ENCODE peak calls at places on chromosomes 11 and 22, in eight cellular contexts. One of them, this sample, is unnamed. For H3K27me3 and H3K9me3, the result is how much of the 10 kb centered on the place peaks cover.

GRCh38 chr11:76830639-76831312 is 29.9 kb upstream of the ACER3 start:
- DNase-seq in MM.1S: no peak
- DNase-seq in uterus: no peak
- DNase-seq in effector memory CD4-positive, alpha-beta T cell: no peak
- DNase-seq in cardiac muscle cell: no peak
- DNase-seq in naive thymus-derived CD4-positive, alpha-beta T cell: no peak
- DNase-seq in Peyer's patch: no peak
- DNase-seq in SK-N-SH: peak
- DNase-seq in this sample: no peak

GRCh38 chr22:38767313-38767712 is 11.5 kb upstream of the SUN2 start:
- DNase-seq in MM.1S: no peak
- DNase-seq in uterus: no peak
- DNase-seq in effector memory CD4-positive, alpha-beta T cell: no peak
- DNase-seq in cardiac muscle cell: no peak
- DNase-seq in naive thymus-derived CD4-positive, alpha-beta T cell: no peak
- DNase-seq in Peyer's patch: no peak
- DNase-seq in SK-N-SH: no peak
- DNase-seq in this sample: no peak

GRCh38 chr11:75151346-75152047 is 590 bp downstream of the SLCO2B1 start:
- DNase-seq in MM.1S: no peak
- DNase-seq in uterus: no peak
- DNase-seq in effector memory CD4-positive, alpha-beta T cell: no peak
- DNase-seq in cardiac muscle cell: no peak
- DNase-seq in naive thymus-derived CD4-positive, alpha-beta T cell: no peak
- DNase-seq in Peyer's patch: no peak
- DNase-seq in SK-N-SH: no peak
- DNase-seq in this sample: no peak

GRCh38 chr11:69925366-69926196 is 106.4 kb upstream of the FGF3 start:
- DNase-seq in MM.1S: no peak
- DNase-seq in uterus: peak
- DNase-seq in effector memory CD4-positive, alpha-beta T cell: no peak
- DNase-seq in cardiac muscle cell: no peak
- DNase-seq in naive thymus-derived CD4-positive, alpha-beta T cell: no peak
- DNase-seq in Peyer's patch: no peak
- DNase-seq in SK-N-SH: peak
- DNase-seq in this sample: peak

GRCh38 chr11:106468091-106468490 is 390.6 kb downstream of the AASDHPPT start:
- DNase-seq in MM.1S: no peak
- DNase-seq in uterus: no peak
- DNase-seq in effector memory CD4-positive, alpha-beta T cell: no peak
- DNase-seq in cardiac muscle cell: no peak
- DNase-seq in naive thymus-derived CD4-positive, alpha-beta T cell: no peak
- DNase-seq in Peyer's patch: no peak
- DNase-seq in SK-N-SH: no peak
- DNase-seq in this sample: no peak

GRCh38 chr11:65896009-65896999 is 3.9 kb downstream of the FOSL1 start:
- DNase-seq in MM.1S: no peak
- DNase-seq in uterus: no peak
- DNase-seq in effector memory CD4-positive, alpha-beta T cell: no peak
- DNase-seq in cardiac muscle cell: no peak
- DNase-seq in naive thymus-derived CD4-positive, alpha-beta T cell: no peak
- DNase-seq in Peyer's patch: no peak
- DNase-seq in SK-N-SH: no peak
- DNase-seq in this sample: no peak

GRCh38 chr11:16924826-16925494 is 89.3 kb downstream of the PLEKHA7 start:
- DNase-seq in MM.1S: no peak
- DNase-seq in uterus: peak
- DNase-seq in effector memory CD4-positive, alpha-beta T cell: no peak
- DNase-seq in cardiac muscle cell: peak
- DNase-seq in naive thymus-derived CD4-positive, alpha-beta T cell: no peak
- DNase-seq in Peyer's patch: no peak
- DNase-seq in SK-N-SH: peak
- DNase-seq in this sample: peak

GRCh38 chr11:134485316-134485715 is 73.3 kb upstream of the B3GAT1 start:
- DNase-seq in MM.1S: no peak
- DNase-seq in uterus: no peak
- DNase-seq in effector memory CD4-positive, alpha-beta T cell: no peak
- DNase-seq in cardiac muscle cell: no peak
- DNase-seq in naive thymus-derived CD4-positive, alpha-beta T cell: no peak
- DNase-seq in Peyer's patch: no peak
- DNase-seq in SK-N-SH: no peak
- DNase-seq in this sample: peak

GRCh38 chr11:15216678-15217077 is 102.0 kb downstream of the INSC start:
- DNase-seq in MM.1S: peak
- DNase-seq in uterus: no peak
- DNase-seq in effector memory CD4-positive, alpha-beta T cell: no peak
- DNase-seq in cardiac muscle cell: no peak
- DNase-seq in naive thymus-derived CD4-positive, alpha-beta T cell: no peak
- DNase-seq in Peyer's patch: no peak
- DNase-seq in SK-N-SH: no peak
- DNase-seq in this sample: no peak

GRCh38 chr11:119481021-119481666 is 58.2 kb upstream of the THY1 start:
- DNase-seq in MM.1S: peak
- DNase-seq in uterus: peak
- DNase-seq in effector memory CD4-positive, alpha-beta T cell: peak
- DNase-seq in cardiac muscle cell: peak
- DNase-seq in naive thymus-derived CD4-positive, alpha-beta T cell: peak
- DNase-seq in Peyer's patch: peak
- DNase-seq in SK-N-SH: peak
- DNase-seq in this sample: peak
- H3K4me3 ChIP-seq in MM.1S: no peak
- H3K4me3 ChIP-seq in uterus: no peak
- H3K4me3 ChIP-seq in effector memory CD4-positive, alpha-beta T cell: no peak
- H3K4me3 ChIP-seq in cardiac muscle cell: no peak
- H3K4me3 ChIP-seq in naive thymus-derived CD4-positive, alpha-beta T cell: no peak
- H3K4me3 ChIP-seq in Peyer's patch: no peak
- H3K4me3 ChIP-seq in SK-N-SH: no peak
- H3K4me3 ChIP-seq in this sample: no peak

GRCh38 chr11:117713676-117714075 is 83.3 kb downstream of the DSCAML1 start:
- DNase-seq in MM.1S: peak
- DNase-seq in uterus: no peak
- DNase-seq in effector memory CD4-positive, alpha-beta T cell: no peak
- DNase-seq in cardiac muscle cell: no peak
- DNase-seq in naive thymus-derived CD4-positive, alpha-beta T cell: no peak
- DNase-seq in Peyer's patch: no peak
- DNase-seq in SK-N-SH: no peak
- DNase-seq in this sample: peak
- H3K27me3 ChIP-seq in MM.1S: half or more
- H3K27me3 ChIP-seq in uterus: under half
- H3K27me3 ChIP-seq in effector memory CD4-positive, alpha-beta T cell: under half
- H3K27me3 ChIP-seq in cardiac muscle cell: under half
- H3K27me3 ChIP-seq in naive thymus-derived CD4-positive, alpha-beta T cell: under half
- H3K27me3 ChIP-seq in Peyer's patch: under half
- H3K27me3 ChIP-seq in SK-N-SH: under half
- H3K27me3 ChIP-seq in this sample: under half

GRCh38 chr22:47237890-47238480 is 475.5 kb downstream of the TBC1D22A start:
- DNase-seq in MM.1S: no peak
- DNase-seq in uterus: no peak
- DNase-seq in effector memory CD4-positive, alpha-beta T cell: no peak
- DNase-seq in cardiac muscle cell: no peak
- DNase-seq in naive thymus-derived CD4-positive, alpha-beta T cell: no peak
- DNase-seq in Peyer's patch: no peak
- DNase-seq in SK-N-SH: no peak
- DNase-seq in this sample: no peak
- H3K9me3 ChIP-seq in MM.1S: under half
- H3K9me3 ChIP-seq in uterus: under half
- H3K9me3 ChIP-seq in effector memory CD4-positive, alpha-beta T cell: under half
- H3K9me3 ChIP-seq in cardiac muscle cell: under half
- H3K9me3 ChIP-seq in naive thymus-derived CD4-positive, alpha-beta T cell: under half
- H3K9me3 ChIP-seq in Peyer's patch: under half
- H3K9me3 ChIP-seq in SK-N-SH: under half
- H3K9me3 ChIP-seq in this sample: under half

GRCh38 chr22:37485714-37486223 is 415 bp downstream of the MFNG start:
- DNase-seq in MM.1S: peak
- DNase-seq in uterus: no peak
- DNase-seq in effector memory CD4-positive, alpha-beta T cell: no peak
- DNase-seq in cardiac muscle cell: no peak
- DNase-seq in naive thymus-derived CD4-positive, alpha-beta T cell: no peak
- DNase-seq in Peyer's patch: peak
- DNase-seq in SK-N-SH: no peak
- DNase-seq in this sample: no peak
- H3K4me3 ChIP-seq in MM.1S: peak
- H3K4me3 ChIP-seq in uterus: peak
- H3K4me3 ChIP-seq in effector memory CD4-positive, alpha-beta T cell: peak
- H3K4me3 ChIP-seq in cardiac muscle cell: no peak
- H3K4me3 ChIP-seq in naive thymus-derived CD4-positive, alpha-beta T cell: peak
- H3K4me3 ChIP-seq in Peyer's patch: peak
- H3K4me3 ChIP-seq in SK-N-SH: no peak
- H3K4me3 ChIP-seq in this sample: peak

GRCh38 chr11:24407733-24408132 is 89.1 kb upstream of the LUZP2 start:
- DNase-seq in MM.1S: no peak
- DNase-seq in uterus: no peak
- DNase-seq in effector memory CD4-positive, alpha-beta T cell: no peak
- DNase-seq in cardiac muscle cell: no peak
- DNase-seq in naive thymus-derived CD4-positive, alpha-beta T cell: no peak
- DNase-seq in Peyer's patch: no peak
- DNase-seq in SK-N-SH: no peak
- DNase-seq in this sample: no peak
- H3K27me3 ChIP-seq in MM.1S: under half
- H3K27me3 ChIP-seq in uterus: under half
- H3K27me3 ChIP-seq in effector memory CD4-positive, alpha-beta T cell: under half
- H3K27me3 ChIP-seq in cardiac muscle cell: under half
- H3K27me3 ChIP-seq in naive thymus-derived CD4-positive, alpha-beta T cell: under half
- H3K27me3 ChIP-seq in Peyer's patch: under half
- H3K27me3 ChIP-seq in SK-N-SH: under half
- H3K27me3 ChIP-seq in this sample: under half

DNA sequence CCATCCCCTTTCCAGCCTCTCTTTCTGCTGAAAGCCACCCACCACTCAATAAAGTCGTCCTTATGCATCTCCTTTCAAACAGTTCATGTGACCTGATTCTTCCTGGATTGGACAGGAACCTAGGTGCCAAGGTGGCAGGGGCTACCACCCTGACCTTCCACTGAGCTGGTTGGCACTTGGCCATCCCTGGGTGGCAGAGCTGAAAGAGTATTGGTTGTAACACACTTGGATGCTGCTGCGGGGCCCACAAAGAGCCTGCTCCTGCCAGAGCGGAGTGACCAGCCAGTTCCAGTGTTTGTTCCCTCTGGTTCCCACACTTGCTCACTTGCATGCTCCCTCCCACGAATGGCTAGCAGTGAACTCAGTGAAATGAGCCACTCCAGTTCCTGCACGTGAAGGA is 57.2 kb upstream of the OR4C15 start:
- DNase-seq in MM.1S: no peak
- DNase-seq in uterus: no peak
- DNase-seq in effector memory CD4-positive, alpha-beta T cell: no peak
- DNase-seq in cardiac muscle cell: no peak
- DNase-seq in naive thymus-derived CD4-positive, alpha-beta T cell: no peak
- DNase-seq in Peyer's patch: no peak
- DNase-seq in SK-N-SH: no peak
- DNase-seq in this sample: no peak
- H3K9me3 ChIP-seq in MM.1S: under half
- H3K9me3 ChIP-seq in uterus: under half
- H3K9me3 ChIP-seq in effector memory CD4-positive, alpha-beta T cell: under half
- H3K9me3 ChIP-seq in cardiac muscle cell: under half
- H3K9me3 ChIP-seq in naive thymus-derived CD4-positive, alpha-beta T cell: under half
- H3K9me3 ChIP-seq in Peyer's patch: under half
- H3K9me3 ChIP-seq in SK-N-SH: under half
- H3K9me3 ChIP-seq in this sample: under half

GRCh38 chr11:826836-827145 is 928 bp upstream of the CRACR2B start:
- DNase-seq in MM.1S: no peak
- DNase-seq in uterus: no peak
- DNase-seq in effector memory CD4-positive, alpha-beta T cell: no peak
- DNase-seq in cardiac muscle cell: no peak
- DNase-seq in naive thymus-derived CD4-positive, alpha-beta T cell: no peak
- DNase-seq in Peyer's patch: no peak
- DNase-seq in SK-N-SH: no peak
- DNase-seq in this sample: no peak
- H3K4me3 ChIP-seq in MM.1S: peak
- H3K4me3 ChIP-seq in uterus: peak
- H3K4me3 ChIP-seq in effector memory CD4-positive, alpha-beta T cell: peak
- H3K4me3 ChIP-seq in cardiac muscle cell: peak
- H3K4me3 ChIP-seq in naive thymus-derived CD4-positive, alpha-beta T cell: peak
- H3K4me3 ChIP-seq in Peyer's patch: peak
- H3K4me3 ChIP-seq in SK-N-SH: peak
- H3K4me3 ChIP-seq in this sample: peak

GRCh38 chr11:83293436-83293732 is 7.2 kb upstream of the CCDC90B start:
- DNase-seq in MM.1S: no peak
- DNase-seq in uterus: no peak
- DNase-seq in effector memory CD4-positive, alpha-beta T cell: no peak
- DNase-seq in cardiac muscle cell: no peak
- DNase-seq in naive thymus-derived CD4-positive, alpha-beta T cell: no peak
- DNase-seq in Peyer's patch: no peak
- DNase-seq in SK-N-SH: no peak
- DNase-seq in this sample: no peak
- H3K27me3 ChIP-seq in MM.1S: under half
- H3K27me3 ChIP-seq in uterus: under half
- H3K27me3 ChIP-seq in effector memory CD4-positive, alpha-beta T cell: under half
- H3K27me3 ChIP-seq in cardiac muscle cell: under half
- H3K27me3 ChIP-seq in naive thymus-derived CD4-positive, alpha-beta T cell: under half
- H3K27me3 ChIP-seq in Peyer's patch: under half
- H3K27me3 ChIP-seq in SK-N-SH: under half
- H3K27me3 ChIP-seq in this sample: under half

DNA sequence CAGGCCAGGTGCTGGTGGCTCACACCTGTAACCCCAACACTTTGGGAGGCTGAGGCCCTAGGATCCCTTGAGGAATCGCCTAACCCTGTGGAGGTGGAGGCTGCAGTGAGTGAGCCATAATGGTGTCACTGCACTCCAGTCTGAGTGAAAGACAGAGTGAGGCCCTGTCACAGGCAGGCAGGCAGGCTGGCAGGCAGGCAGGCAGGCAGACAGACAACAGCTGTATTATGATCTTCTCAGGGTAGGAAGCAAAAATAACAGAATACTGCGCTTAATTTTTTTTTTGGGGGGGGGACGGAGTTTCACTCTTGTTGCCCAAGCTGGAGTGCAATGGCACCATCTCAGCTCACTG is 3901.6 kb upstream of the OR11H1 start:
- DNase-seq in MM.1S: no peak
- DNase-seq in uterus: no peak
- DNase-seq in effector memory CD4-positive, alpha-beta T cell: no peak
- DNase-seq in cardiac muscle cell: no peak
- DNase-seq in naive thymus-derived CD4-positive, alpha-beta T cell: no peak
- DNase-seq in Peyer's patch: no peak
- DNase-seq in SK-N-SH: no peak
- DNase-seq in this sample: peak
- H3K9me3 ChIP-seq in MM.1S: under half
- H3K9me3 ChIP-seq in uterus: under half
- H3K9me3 ChIP-seq in effector memory CD4-positive, alpha-beta T cell: under half
- H3K9me3 ChIP-seq in cardiac muscle cell: under half
- H3K9me3 ChIP-seq in naive thymus-derived CD4-positive, alpha-beta T cell: under half
- H3K9me3 ChIP-seq in Peyer's patch: under half
- H3K9me3 ChIP-seq in SK-N-SH: under half
- H3K9me3 ChIP-seq in this sample: under half

This sample was measured in upper lobe of right lung.